ENCODE peak calls at places on chromosomes 2 and 18, in five cellular contexts. One of them, this sample, is unnamed.

GRCh38 chr2:43192039-43192438 is 34.4 kb downstream of the ZFP36L2 start:
- DNase-seq in EL: no peak
- DNase-seq in HEK293T: peak
- DNase-seq in NCI-H2171: no peak
- DNase-seq in CD4-positive, CD25-positive, alpha-beta regulatory T cell: no peak
- DNase-seq in this sample: no peak

GRCh38 chr2:69514406-69514805 is 77.2 kb upstream of the NFU1 start:
- DNase-seq in HEK293T: no peak
- DNase-seq in NCI-H2171: peak
- DNase-seq in CD4-positive, CD25-positive, alpha-beta regulatory T cell: no peak
- DNase-seq in EL: peak
- DNase-seq in this sample: peak

GRCh38 chr2:70771446-70771845 is 3.4 kb upstream of the ADD2 start:
- DNase-seq in NCI-H2171: no peak
- DNase-seq in EL: no peak
- DNase-seq in HEK293T: no peak
- DNase-seq in CD4-positive, CD25-positive, alpha-beta regulatory T cell: no peak
- DNase-seq in this sample: no peak

GRCh38 chr2:122622896-122623295 is 867.4 kb downstream of the TSN start:
- DNase-seq in CD4-positive, CD25-positive, alpha-beta regulatory T cell: no peak
- DNase-seq in NCI-H2171: no peak
- DNase-seq in EL: no peak
- DNase-seq in HEK293T: no peak
- DNase-seq in this sample: no peak

GRCh38 chr2:13572466-13572865 is 855.7 kb downstream of the TRIB2 start:
- DNase-seq in EL: no peak
- DNase-seq in NCI-H2171: no peak
- DNase-seq in HEK293T: no peak
- DNase-seq in CD4-positive, CD25-positive, alpha-beta regulatory T cell: no peak
- DNase-seq in this sample: no peak

GRCh38 chr2:105734762-105735538 is 9.8 kb upstream of the NCK2 start:
- DNase-seq in HEK293T: no peak
- DNase-seq in EL: peak
- DNase-seq in CD4-positive, CD25-positive, alpha-beta regulatory T cell: no peak
- DNase-seq in NCI-H2171: no peak
- DNase-seq in this sample: peak

GRCh38 chr2:196205891-196206408 is 34.6 kb upstream of the STK17B start:
- DNase-seq in EL: no peak
- DNase-seq in CD4-positive, CD25-positive, alpha-beta regulatory T cell: no peak
- DNase-seq in NCI-H2171: no peak
- DNase-seq in HEK293T: no peak
- DNase-seq in this sample: no peak

GRCh38 chr18:34837769-34838194 is 127.7 kb downstream of the DTNA start:
- DNase-seq in NCI-H2171: no peak
- DNase-seq in EL: no peak
- DNase-seq in CD4-positive, CD25-positive, alpha-beta regulatory T cell: no peak
- DNase-seq in HEK293T: no peak
- DNase-seq in this sample: no peak

GRCh38 chr2:68135448-68136320 is 22.0 kb upstream of the PNO1 start:
- DNase-seq in NCI-H2171: no peak
- DNase-seq in HEK293T: no peak
- DNase-seq in EL: no peak
- DNase-seq in CD4-positive, CD25-positive, alpha-beta regulatory T cell: no peak
- DNase-seq in this sample: no peak

GRCh38 chr2:82395531-82395930 is 2063.5 kb downstream of the SUCLG1 start:
- DNase-seq in EL: no peak
- DNase-seq in NCI-H2171: no peak
- DNase-seq in HEK293T: no peak
- DNase-seq in CD4-positive, CD25-positive, alpha-beta regulatory T cell: no peak
- DNase-seq in this sample: no peak

GRCh38 chr18:7872569-7872968 is 305.5 kb downstream of the PTPRM start:
- DNase-seq in NCI-H2171: no peak
- DNase-seq in CD4-positive, CD25-positive, alpha-beta regulatory T cell: no peak
- DNase-seq in EL: peak
- DNase-seq in HEK293T: no peak
- DNase-seq in this sample: peak

This sample was measured in Daoy.